ENCODE peak calls at places on chromosomes 2 and 18, in nine cellular contexts. X is cardiac muscle cell, J is endodermal cell, V is pancreas, N is mesendoderm, I is GM23248, W is stomach, L is endothelial cell of umbilical vein, Z is SK-N-SH. T is an unnamed sample.
A peak's percentile ranks its signal among the peaks of the same experiment; 100 is the strongest.

GRCh38 chr18:29028560-29028959 is 851.6 kb upstream of the CDH2 start:
- DNase-seq in W (no peak), N (no peak), J (no peak), I (no peak), V (no peak), L (no peak), X (no peak), Z (no peak), T (no peak)

GRCh38 chr2:10171006-10171800 is 48.7 kb downstream of the RRM2 start:
- DNase-seq in W (no peak), Z (peak; percentile 94), V (no peak), N (no peak), L (no peak), I (no peak), J (peak; percentile 47), X (no peak), T (no peak)

GRCh38 chr18:76134631-76135030 is 360.4 kb downstream of the ZNF516 start:
- DNase-seq in X (no peak), J (no peak), N (no peak), W (no peak), I (no peak), V (no peak), Z (no peak), L (no peak), T (no peak)

GRCh38 chr2:234978466-234979203 is 26.8 kb downstream of the SH3BP4 start:
- DNase-seq in W (peak; percentile 83), X (peak; percentile 46), L (peak; percentile 78), Z (no peak), V (no peak), N (no peak), J (no peak), I (peak; percentile 76), T (no peak)

GRCh38 chr18:49560277-49561126 is 1.4 kb upstream of the LIPG start:
- DNase-seq in V (peak; percentile 66), X (peak; percentile 27), Z (peak; percentile 62), I (peak; percentile 34), J (peak; percentile 73), N (peak; percentile 52), L (peak; percentile 23), W (no peak), T (no peak)

GRCh38 chr2:209162129-209162528 is 261.7 kb upstream of the MAP2 start:
- DNase-seq in L (no peak), W (no peak), Z (no peak), J (no peak), V (no peak), I (no peak), X (no peak), N (no peak), T (no peak)

GRCh38 chr18:26480897-26481795 is 67.2 kb downstream of the KCTD1 start:
- DNase-seq in L (peak; percentile 92), Z (no peak), I (peak; percentile 94), W (no peak), N (peak; percentile 48), J (no peak), V (no peak), X (peak; percentile 96), T (no peak)

GRCh38 chr18:27685807-27686412 is 491.0 kb downstream of the CDH2 start:
- DNase-seq in W (peak; percentile 36), N (peak; percentile 50), V (no peak), Z (peak; percentile 16), J (peak; percentile 66), X (peak; percentile 72), L (peak; percentile 40), I (peak; percentile 74), T (no peak)

GRCh38 chr2:197876524-197876923 is 72.1 kb downstream of the PLCL1 start:
- DNase-seq in W (no peak), I (no peak), J (no peak), N (no peak), X (no peak), L (no peak), Z (no peak), V (no peak), T (no peak)

GRCh38 chr2:144325086-144325485 is 194.8 kb downstream of the ZEB2 start:
- DNase-seq in N (no peak), X (no peak), J (no peak), V (no peak), W (no peak), Z (no peak), L (no peak), I (no peak), T (no peak)

GRCh38 chr2:207768891-207769596 is 662 bp downstream of the FZD5 start:
- DNase-seq in Z (no peak), L (peak; percentile 41), W (no peak), V (peak; percentile 78), X (peak; percentile 37), I (peak; percentile 51), J (peak; percentile 79), N (peak; percentile 76), T (peak; percentile 47)

GRCh38 chr18:40293311-40293710 is 1661.7 kb upstream of the PIK3C3 start:
- DNase-seq in V (no peak), N (peak; percentile 23), L (no peak), Z (no peak), I (peak; percentile 22), W (no peak), J (no peak), X (peak; percentile 9), T (no peak)

GRCh38 chr2:121179467-121179866 is 105.5 kb downstream of the TFCP2L1 start:
- DNase-seq in I (no peak), N (no peak), J (no peak), X (no peak), W (no peak), V (no peak), L (no peak), Z (no peak), T (no peak)

GRCh38 chr2:20667151-20667530 is 197 bp downstream of the GDF7 start:
- DNase-seq in W (no peak), I (peak; percentile 58), V (no peak), Z (peak; percentile 84), X (no peak), N (no peak), J (no peak), L (no peak), T (no peak)

GRCh38 chr2:20664431-20665260 is 2.3 kb upstream of the GDF7 start:
- DNase-seq in N (no peak), V (no peak), W (no peak), J (peak; percentile 57), I (peak; percentile 9), Z (peak; percentile 24), L (no peak), X (no peak), T (no peak)

GRCh38 chr2:20666364-20667150 is at the start of gene GDF7:
- DNase-seq in N (peak; percentile 65), I (no peak), L (peak; percentile 79), J (peak; percentile 83), V (no peak), W (no peak), Z (peak; percentile 93), X (no peak), T (no peak)

GRCh38 chr2:20665261-20666113 is 1.5 kb upstream of the GDF7 start:
- DNase-seq in V (no peak), L (no peak), Z (peak; percentile 67), J (peak; percentile 79), X (no peak), W (no peak), I (peak; percentile 12), N (no peak), T (peak; percentile 56)

GRCh38 chr2:20666114-20666363 is 905 bp upstream of the GDF7 start:
- DNase-seq in L (no peak), X (no peak), Z (peak; percentile 81), N (peak; percentile 40), W (no peak), I (peak; percentile 30), J (peak; percentile 76), V (no peak), T (peak; percentile 76)
- H3K27me3 ChIP-seq in L (peaks cover 55% of the 10 kb centered on the region), X (peaks cover 97% of the 10 kb centered on the region), Z (peaks cover 87% of the 10 kb centered on the region), N (peaks cover 76% of the 10 kb centered on the region), W (peaks cover 26% of the 10 kb centered on the region), I (peaks cover 85% of the 10 kb centered on the region), J (peaks cover 91% of the 10 kb centered on the region), V (peaks cover 18% of the 10 kb centered on the region), T (peaks cover 98% of the 10 kb centered on the region)

DNA sequence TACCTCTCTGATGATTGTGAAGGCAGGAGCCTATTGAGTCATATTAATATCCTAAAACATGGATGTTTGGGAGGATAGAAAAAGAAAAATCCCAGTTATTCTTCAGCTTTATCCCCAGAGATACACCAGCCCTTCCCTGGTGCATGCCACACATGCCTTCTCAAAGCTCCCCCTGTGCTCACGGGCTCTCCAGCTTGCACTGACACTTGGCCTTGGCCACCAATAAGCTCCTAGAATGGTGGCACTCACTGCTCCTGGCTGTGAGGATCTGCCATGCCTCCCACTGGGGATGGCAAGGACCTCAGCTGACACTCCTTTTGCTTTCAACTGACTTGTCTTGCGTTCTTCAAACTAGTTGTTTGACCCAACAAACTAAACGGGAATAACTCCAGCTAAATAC is 15.9 kb downstream of the SLC14A1 start:
- DNase-seq in J (no peak), N (peak; percentile 34), W (no peak), X (no peak), I (no peak), Z (no peak), V (no peak), L (no peak), T (no peak)
- H3K27ac ChIP-seq in J (no peak overlapping the region), N (no peak overlapping the region), W (no peak overlapping the region), X (no peak overlapping the region), I (no peak overlapping the region), Z (no peak overlapping the region), V (no peak overlapping the region), L (no peak overlapping the region), T (no peak overlapping the region)

GRCh38 chr2:128027278-128027800 is 520 bp downstream of the SAP130 start:
- DNase-seq in V (peak; percentile 99), I (peak; percentile 98), J (peak; percentile 100), X (peak; percentile 100), Z (peak; percentile 98), L (peak; percentile 99), N (peak; percentile 99), W (peak; percentile 99), T (peak; percentile 99)
- H3K4me3 ChIP-seq in V (peak overlapping the region; percentile 79), I (peak overlapping the region; percentile 88), J (peak overlapping the region; percentile 85), X (peak overlapping the region; percentile 93), Z (peak overlapping the region; percentile 90), L (peak overlapping the region; percentile 91), N (peak overlapping the region; percentile 82), W (peak overlapping the region; percentile 100), T (peak overlapping the region; percentile 95)

GRCh38 chr2:39667881-39668276 is 2.2 kb downstream of the TMEM178A start:
- DNase-seq in I (no peak), X (no peak), N (no peak), W (no peak), V (no peak), J (no peak), Z (no peak), L (no peak), T (no peak)
- H3K27me3 ChIP-seq in I (peaks cover 84% of the 10 kb centered on the region), X (peaks cover 30% of the 10 kb centered on the region), N (peaks cover 2% of the 10 kb centered on the region), W (no peaks in the 10 kb centered on the region), V (peaks cover 12% of the 10 kb centered on the region), J (peaks cover 50% of the 10 kb centered on the region), Z (peaks cover 39% of the 10 kb centered on the region), L (peaks cover 48% of the 10 kb centered on the region), T (peaks cover 18% of the 10 kb centered on the region)

GRCh38 chr18:50662177-50662576 is 102.3 kb downstream of the MAPK4 start:
- DNase-seq in J (peak; percentile 49), V (no peak), X (no peak), I (peak; percentile 3), N (peak; percentile 58), L (no peak), W (no peak), Z (peak; percentile 39), T (no peak)
- H3K27ac ChIP-seq in J (no peak overlapping the region), V (no peak overlapping the region), X (no peak overlapping the region), I (no peak overlapping the region), N (no peak overlapping the region), L (no peak overlapping the region), W (no peak overlapping the region), Z (no peak overlapping the region), T (no peak overlapping the region)